ENCODE peak calls at places on chromosomes 4 and X, in four cellular contexts. Q is GM12878, P is HepG2, L is K562. G is an unnamed sample.
A peak's percentile ranks its signal among the peaks of the same experiment; 100 is the strongest.

GRCh38 chr4:169253904-169254303 is 16.9 kb downstream of the SH3RF1 start:
- DNase-seq in P (no peak), Q (no peak), L (no peak), G (no peak)

GRCh38 chrX:17605676-17606075 is 131.6 kb upstream of the SCML1 start:
- DNase-seq in Q (no peak), L (no peak), P (no peak), G (no peak)

GRCh38 chrX:79366888-79367749 is at the start of gene ITM2A:
- DNase-seq in L (peak; percentile 60), P (no peak), Q (no peak), G (peak; percentile 15)

GRCh38 chrX:45889471-45889870 is 655.8 kb downstream of the ZNF674 start:
- DNase-seq in P (peak; percentile 1), L (no peak), Q (no peak), G (no peak)

GRCh38 chr4:1315838-1316536 is 26.3 kb downstream of the MAEA start:
- DNase-seq in L (no peak), P (no peak), Q (no peak), G (no peak)

GRCh38 chr4:36990108-36990872 is 254.3 kb upstream of the NWD2 start:
- DNase-seq in Q (no peak), L (no peak), P (no peak), G (no peak)

GRCh38 chr4:29829067-29829466 is 891.1 kb upstream of the PCDH7 start:
- DNase-seq in Q (no peak), P (no peak), L (no peak), G (no peak)

GRCh38 chr4:40212674-40213504 is 16.1 kb downstream of the RHOH start:
- DNase-seq in P (no peak), L (no peak), Q (no peak), G (no peak)

GRCh38 chr4:179125870-179126269 is 1683.6 kb upstream of the AGA start:
- DNase-seq in P (no peak), L (no peak), Q (no peak), G (no peak)

GRCh38 chrX:63743596-63743995 is 41.4 kb downstream of the ARHGEF9 start:
- DNase-seq in L (no peak), P (no peak), Q (no peak), G (no peak)

GRCh38 chrX:87727615-87728014 is 210.0 kb downstream of the KLHL4 start:
- DNase-seq in Q (no peak), P (no peak), L (peak; percentile 1), G (no peak)

GRCh38 chr4:175584172-175584571 is 227.9 kb downstream of the GPM6A start:
- DNase-seq in Q (no peak), P (no peak), L (no peak), G (no peak)

GRCh38 chr4:16516796-16517413 is 290.6 kb upstream of the TAPT1 start:
- DNase-seq in Q (no peak), L (no peak), P (no peak), G (peak; percentile 13)

GRCh38 chrX:2536974-2537373 is 36.2 kb upstream of the DHRSX start:
- DNase-seq in L (no peak), P (no peak), Q (no peak), G (no peak)

GRCh38 chr4:82797048-82797590 is 1.5 kb downstream of the SCD5 start:
- DNase-seq in Q (no peak), L (no peak), P (no peak), G (no peak)

GRCh38 chr4:170420255-170420693 is 330.5 kb upstream of the AADAT start:
- DNase-seq in Q (peak; percentile 62), L (no peak), P (no peak), G (no peak)

GRCh38 chr4:130056286-130056685 is 960.3 kb downstream of the C4orf33 start:
- DNase-seq in P (no peak), Q (no peak), L (no peak), G (no peak)

GRCh38 chr4:32117696-32118095 is 1397.5 kb downstream of the PCDH7 start:
- DNase-seq in Q (no peak), P (no peak), L (no peak), G (no peak)

GRCh38 chrX:66233206-66233605 is 69.2 kb downstream of the HEPH start:
- DNase-seq in Q (no peak), P (no peak), L (no peak), G (no peak)

GRCh38 chr4:96729641-96730040 is 889.7 kb downstream of the PDHA2 start:
- DNase-seq in Q (no peak), P (no peak), L (no peak), G (no peak)

GRCh38 chrX:151030845-151031244 is 47.7 kb downstream of the HMGB3 start:
- DNase-seq in P (no peak), Q (no peak), L (no peak), G (no peak)

GRCh38 chrX:51144828-51145442 is 187.7 kb upstream of the NUDT10 start:
- DNase-seq in Q (peak; percentile 1), P (peak; percentile 16), L (peak; percentile 46), G (peak; percentile 15)

GRCh38 chr4:74283614-74284013 is 24.7 kb upstream of the EPGN start:
- DNase-seq in P (no peak), L (no peak), Q (no peak), G (no peak)

GRCh38 chr4:21678711-21679110 is 269.9 kb downstream of the KCNIP4 start:
- DNase-seq in P (no peak), L (no peak), Q (no peak), G (no peak)

GRCh38 chrX:137194164-137194563 is 160.4 kb upstream of the GPR101 start:
- DNase-seq in L (peak; percentile 40), Q (peak; percentile 1), P (peak; percentile 12), G (peak; percentile 3)

GRCh38 chr4:147362868-147363440 is 117.9 kb upstream of the EDNRA start:
- DNase-seq in Q (no peak), P (no peak), L (no peak), G (no peak)

GRCh38 chrX:153766098-153766817 is 2.2 kb downstream of the PLXNB3 start:
- DNase-seq in Q (no peak), L (peak; percentile 86), P (peak; percentile 48), G (no peak)

GRCh38 chr4:16641971-16642370 is 256.5 kb downstream of the LDB2 start:
- DNase-seq in L (no peak), Q (no peak), P (no peak), G (no peak)

GRCh38 chrX:112636951-112637541 is 42.7 kb downstream of the LHFPL1 start:
- DNase-seq in P (no peak), L (no peak), Q (no peak), G (no peak)

GRCh38 chr4:112702892-112703291 is 65.9 kb downstream of the LARP7 start:
- DNase-seq in Q (no peak), P (no peak), L (no peak), G (no peak)

GRCh38 chr4:188707036-188707435 is 567.8 kb downstream of the TRIML1 start:
- DNase-seq in P (no peak), Q (no peak), L (no peak), G (no peak)

GRCh38 chrX:136555694-136556093 is 23.7 kb downstream of the VGLL1 start:
- DNase-seq in L (no peak), P (no peak), Q (no peak), G (no peak)

GRCh38 chr4:92237559-92237958 is 66.2 kb upstream of the GRID2 start:
- DNase-seq in Q (no peak), P (no peak), L (no peak), G (no peak)

GRCh38 chr4:144399927-144400326 is 246.0 kb upstream of the HHIP start:
- DNase-seq in P (no peak), Q (no peak), L (no peak), G (no peak)

GRCh38 chr4:28225005-28225404 is 1364.4 kb downstream of the STIM2 start:
- DNase-seq in L (no peak), P (no peak), Q (no peak), G (no peak)

GRCh38 chrX:148691456-148691855 is 191.0 kb downstream of the AFF2 start:
- DNase-seq in L (no peak), Q (no peak), P (no peak), G (no peak)
- TF ChIP-seq BRCA1 in L (no peak), Q (no peak), P (no peak), G (no peak)

GRCh38 chr4:8331567-8331955 is 62.0 kb downstream of the HTRA3 start:
- DNase-seq in L (no peak), Q (no peak), P (no peak), G (no peak)

GRCh38 chr4:8330821-8331566 is 61.4 kb downstream of the HTRA3 start:
- DNase-seq in Q (no peak), L (no peak), P (no peak), G (no peak)

GRCh38 chr4:8333726-8334460 is 64.3 kb downstream of the HTRA3 start:
- DNase-seq in P (no peak), Q (no peak), L (no peak), G (no peak)

GRCh38 chr4:8332038-8332857 is 62.7 kb downstream of the HTRA3 start:
- DNase-seq in Q (no peak), L (no peak), P (no peak), G (no peak)

GRCh38 chr4:8332891-8333331 is 63.4 kb downstream of the HTRA3 start:
- DNase-seq in L (no peak), Q (no peak), P (no peak), G (no peak)
- TF ChIP-seq BRCA1 in L (no peak), Q (no peak), P (no peak), G (no peak)

DNA sequence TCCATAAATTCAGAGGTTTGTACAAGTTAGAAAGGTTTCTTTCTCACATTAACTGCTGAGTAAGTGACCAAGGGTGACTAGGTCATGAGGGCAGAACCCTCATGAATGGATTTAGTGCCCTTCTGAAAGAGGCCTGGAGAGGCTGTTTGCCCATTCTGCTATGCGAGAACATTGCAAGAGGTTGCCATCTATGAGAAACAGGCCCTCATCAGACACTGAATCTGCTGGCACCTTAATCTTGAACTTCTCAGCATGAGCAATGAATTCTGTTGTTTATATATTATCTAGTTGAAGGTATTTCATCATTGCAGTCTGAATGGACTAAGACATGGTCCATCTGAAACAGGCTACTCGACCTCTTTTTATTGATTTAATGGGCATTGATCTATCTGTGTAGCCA is 96.2 kb upstream of the GPRIN3 start:
- DNase-seq in Q (no peak), P (no peak), L (no peak), G (no peak)
- TF ChIP-seq BRCA1 in Q (no peak), P (no peak), L (no peak), G (no peak)

GRCh38 chrX:39814391-39814790 is 283.4 kb downstream of the BCOR start:
- DNase-seq in Q (no peak), P (no peak), L (peak; percentile 34), G (no peak)

GRCh38 chrX:39810901-39811300 is 286.9 kb downstream of the BCOR start:
- DNase-seq in Q (no peak), P (no peak), L (no peak), G (no peak)

GRCh38 chrX:39811391-39811790 is 286.4 kb downstream of the BCOR start:
- DNase-seq in Q (no peak), L (no peak), P (no peak), G (no peak)

GRCh38 chrX:39815621-39816020 is 282.1 kb downstream of the BCOR start:
- DNase-seq in L (peak; percentile 57), P (no peak), Q (no peak), G (no peak)

DNA sequence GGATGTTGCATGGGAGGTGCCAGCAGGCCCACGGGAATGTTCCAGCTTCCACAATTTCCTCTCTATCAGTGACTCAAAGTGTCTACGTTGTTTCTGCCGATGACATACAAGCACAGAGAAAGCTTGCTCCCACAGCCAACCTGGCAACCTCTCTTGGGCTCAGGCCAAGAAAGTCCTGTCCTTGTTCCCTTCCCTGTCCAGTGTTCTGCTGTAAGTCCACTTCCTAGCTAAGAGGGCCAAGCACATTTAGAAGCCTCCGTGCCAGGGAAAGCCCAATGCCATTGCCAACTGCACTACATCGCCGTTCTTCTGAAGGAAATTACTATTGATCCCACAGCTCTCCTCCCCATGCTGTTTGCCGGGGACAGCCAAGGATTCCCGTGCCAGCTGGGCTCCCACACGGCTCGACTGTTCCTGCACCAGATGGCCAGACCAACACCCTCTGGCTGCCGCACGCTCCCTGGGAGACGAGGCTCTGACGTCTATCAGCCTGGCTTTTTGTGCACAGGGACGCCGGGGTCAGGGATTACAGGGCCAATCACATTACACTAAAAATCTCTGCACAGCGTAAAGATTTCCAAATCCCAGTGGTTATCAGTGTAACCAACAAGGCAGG is 284.0 kb downstream of the BCOR start:
- DNase-seq in L (no peak), Q (no peak), P (no peak), G (no peak)
- TF ChIP-seq BRCA1 in L (no peak), Q (no peak), P (no peak), G (no peak)